ENCODE peak calls at places on chromosomes 4 and X, in five cellular contexts. One of them, this sample, is unnamed. For H3K4me1, the result is how much of the 10 kb centered on the place peaks cover.

GRCh38 chr4:25100156-25100555 is 60.1 kb downstream of the SEPSECS start:
- DNase-seq in right cardiac atrium: no peak
- DNase-seq in uterus: no peak
- DNase-seq in iPS DF 6.9: no peak
- DNase-seq in Peyer's patch: no peak
- DNase-seq in this sample: no peak

GRCh38 chrX:111662314-111662713 is 18.7 kb upstream of the ALG13 start:
- DNase-seq in right cardiac atrium: no peak
- DNase-seq in uterus: no peak
- DNase-seq in iPS DF 6.9: no peak
- DNase-seq in Peyer's patch: no peak
- DNase-seq in this sample: no peak

GRCh38 chr4:170127758-170128157 is 38.0 kb upstream of the AADAT start:
- DNase-seq in right cardiac atrium: no peak
- DNase-seq in uterus: no peak
- DNase-seq in iPS DF 6.9: no peak
- DNase-seq in Peyer's patch: no peak
- DNase-seq in this sample: no peak

GRCh38 chr4:8009097-8009496 is 69.4 kb upstream of the AFAP1 start:
- DNase-seq in right cardiac atrium: no peak
- DNase-seq in uterus: no peak
- DNase-seq in iPS DF 6.9: no peak
- DNase-seq in Peyer's patch: no peak
- DNase-seq in this sample: no peak

GRCh38 chr4:83054928-83055327 is 19.9 kb downstream of the COPS4 start:
- DNase-seq in right cardiac atrium: no peak
- DNase-seq in uterus: no peak
- DNase-seq in iPS DF 6.9: no peak
- DNase-seq in Peyer's patch: no peak
- DNase-seq in this sample: no peak

GRCh38 chr4:148962539-148963290 is 520.5 kb upstream of the NR3C2 start:
- DNase-seq in right cardiac atrium: no peak
- DNase-seq in uterus: no peak
- DNase-seq in iPS DF 6.9: no peak
- DNase-seq in Peyer's patch: no peak
- DNase-seq in this sample: no peak

GRCh38 chrX:13357925-13358324 is 38.1 kb upstream of the ATXN3L start:
- DNase-seq in right cardiac atrium: no peak
- DNase-seq in uterus: no peak
- DNase-seq in iPS DF 6.9: no peak
- DNase-seq in Peyer's patch: no peak
- DNase-seq in this sample: no peak

GRCh38 chr4:104631000-104631399 is 136.3 kb upstream of the CXXC4 start:
- DNase-seq in right cardiac atrium: no peak
- DNase-seq in uterus: no peak
- DNase-seq in iPS DF 6.9: no peak
- DNase-seq in Peyer's patch: no peak
- DNase-seq in this sample: no peak

GRCh38 chr4:81648576-81649272 is 177.0 kb upstream of the RASGEF1B start:
- DNase-seq in right cardiac atrium: no peak
- DNase-seq in uterus: no peak
- DNase-seq in iPS DF 6.9: no peak
- DNase-seq in Peyer's patch: peak
- DNase-seq in this sample: peak

GRCh38 chrX:85026170-85026569 is 22.5 kb downstream of the APOOL start:
- DNase-seq in right cardiac atrium: no peak
- DNase-seq in uterus: no peak
- DNase-seq in iPS DF 6.9: no peak
- DNase-seq in Peyer's patch: no peak
- DNase-seq in this sample: no peak

GRCh38 chr4:8912089-8912455 is 40.4 kb upstream of the HMX1 start:
- DNase-seq in right cardiac atrium: no peak
- DNase-seq in uterus: no peak
- DNase-seq in iPS DF 6.9: no peak
- DNase-seq in Peyer's patch: peak
- DNase-seq in this sample: no peak

GRCh38 chrX:133053854-133054565 is 42.9 kb downstream of the USP26 start:
- DNase-seq in right cardiac atrium: no peak
- DNase-seq in uterus: no peak
- DNase-seq in iPS DF 6.9: no peak
- DNase-seq in Peyer's patch: no peak
- DNase-seq in this sample: no peak

DNA sequence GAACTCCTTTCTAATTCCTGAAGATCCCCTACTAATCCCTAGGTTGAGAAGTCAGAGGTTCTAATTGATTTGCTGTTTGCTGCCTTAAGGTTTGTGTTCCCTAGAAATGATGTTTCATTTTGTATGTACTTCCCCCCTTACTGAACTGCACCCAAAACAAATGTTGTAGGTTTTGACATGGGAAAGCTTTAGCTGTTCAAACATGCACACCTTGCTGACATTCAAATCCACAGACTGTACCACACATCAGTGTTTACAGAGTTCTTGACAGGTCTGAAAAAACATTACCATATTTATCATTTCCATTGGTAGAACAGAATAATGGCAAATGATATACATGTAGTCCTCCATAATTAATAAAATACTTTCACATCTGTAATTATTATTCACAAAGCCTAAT is 18.2 kb downstream of the EGF start:
- DNase-seq in right cardiac atrium: no peak
- DNase-seq in uterus: no peak
- DNase-seq in iPS DF 6.9: no peak
- DNase-seq in Peyer's patch: no peak
- DNase-seq in this sample: no peak
- H3K4me1 ChIP-seq in right cardiac atrium: under half
- H3K4me1 ChIP-seq in uterus: under half
- H3K4me1 ChIP-seq in iPS DF 6.9: under half
- H3K4me1 ChIP-seq in Peyer's patch: under half
- H3K4me1 ChIP-seq in this sample: under half

GRCh38 chrX:53398216-53398615 is 24.2 kb downstream of the SMC1A start:
- DNase-seq in right cardiac atrium: no peak
- DNase-seq in uterus: no peak
- DNase-seq in iPS DF 6.9: no peak
- DNase-seq in Peyer's patch: no peak
- DNase-seq in this sample: no peak
- H3K27ac ChIP-seq in right cardiac atrium: no peak
- H3K27ac ChIP-seq in uterus: no peak
- H3K27ac ChIP-seq in iPS DF 6.9: no peak
- H3K27ac ChIP-seq in Peyer's patch: no peak
- H3K27ac ChIP-seq in this sample: no peak

GRCh38 chrX:24525455-24525854 is 60.4 kb downstream of the PDK3 start:
- DNase-seq in right cardiac atrium: no peak
- DNase-seq in uterus: no peak
- DNase-seq in iPS DF 6.9: no peak
- DNase-seq in Peyer's patch: no peak
- DNase-seq in this sample: no peak
- H3K4me1 ChIP-seq in right cardiac atrium: under half
- H3K4me1 ChIP-seq in uterus: under half
- H3K4me1 ChIP-seq in iPS DF 6.9: under half
- H3K4me1 ChIP-seq in Peyer's patch: under half
- H3K4me1 ChIP-seq in this sample: under half

GRCh38 chr4:3179126-3179706 is 69.7 kb upstream of the MSANTD1 start:
- DNase-seq in right cardiac atrium: no peak
- DNase-seq in uterus: no peak
- DNase-seq in iPS DF 6.9: no peak
- DNase-seq in Peyer's patch: no peak
- DNase-seq in this sample: no peak
- H3K27ac ChIP-seq in right cardiac atrium: no peak
- H3K27ac ChIP-seq in uterus: no peak
- H3K27ac ChIP-seq in iPS DF 6.9: no peak
- H3K27ac ChIP-seq in Peyer's patch: no peak
- H3K27ac ChIP-seq in this sample: no peak

DNA sequence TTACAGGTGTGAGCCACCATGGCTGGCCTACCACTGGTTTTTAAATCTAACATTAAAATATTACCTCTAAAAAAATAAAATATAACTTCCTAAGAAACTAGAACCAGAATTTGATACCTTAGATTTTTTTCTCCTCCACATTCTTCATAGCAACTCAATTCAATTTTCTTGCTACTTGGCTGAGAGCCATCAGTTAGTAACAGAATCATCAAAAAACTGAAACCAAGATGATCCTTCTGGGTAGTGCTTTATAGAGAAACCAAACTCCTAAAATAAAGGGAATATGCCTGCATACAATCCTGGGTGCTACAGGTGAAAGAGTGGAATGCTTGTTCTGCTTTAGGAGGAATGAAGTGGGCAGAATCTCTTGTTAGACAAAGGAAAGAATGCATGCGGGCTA is 64.4 kb downstream of the RPS3A start:
- DNase-seq in right cardiac atrium: no peak
- DNase-seq in uterus: no peak
- DNase-seq in iPS DF 6.9: no peak
- DNase-seq in Peyer's patch: no peak
- DNase-seq in this sample: no peak
- H3K4me1 ChIP-seq in right cardiac atrium: under half
- H3K4me1 ChIP-seq in uterus: under half
- H3K4me1 ChIP-seq in iPS DF 6.9: under half
- H3K4me1 ChIP-seq in Peyer's patch: under half
- H3K4me1 ChIP-seq in this sample: under half

GRCh38 chr4:183413562-183414200 is 30.8 kb upstream of the CDKN2AIP start:
- DNase-seq in right cardiac atrium: no peak
- DNase-seq in uterus: no peak
- DNase-seq in iPS DF 6.9: no peak
- DNase-seq in Peyer's patch: no peak
- DNase-seq in this sample: no peak
- H3K27ac ChIP-seq in right cardiac atrium: no peak
- H3K27ac ChIP-seq in uterus: no peak
- H3K27ac ChIP-seq in iPS DF 6.9: no peak
- H3K27ac ChIP-seq in Peyer's patch: no peak
- H3K27ac ChIP-seq in this sample: no peak

DNA sequence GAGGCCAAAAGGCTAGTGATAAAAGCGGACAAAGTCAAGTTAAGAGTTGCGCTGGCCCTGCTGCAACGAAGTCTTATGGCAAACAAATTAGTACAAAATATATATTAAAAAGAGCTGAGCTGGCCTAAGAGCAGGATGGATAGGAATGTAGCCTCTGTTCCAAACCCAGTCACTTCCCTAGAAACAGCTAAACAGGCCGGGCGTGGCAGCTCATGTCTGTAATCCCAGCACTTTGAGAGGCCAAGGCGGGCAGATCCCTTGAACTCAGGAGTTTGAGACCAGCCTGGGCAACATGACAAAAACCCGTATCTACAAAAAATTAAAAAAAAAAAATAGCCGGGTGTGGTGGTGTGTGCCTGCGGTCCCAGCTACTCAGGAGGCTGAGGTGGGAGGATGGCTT is 32.4 kb upstream of the UGDH start:
- DNase-seq in right cardiac atrium: peak
- DNase-seq in uterus: no peak
- DNase-seq in iPS DF 6.9: no peak
- DNase-seq in Peyer's patch: no peak
- DNase-seq in this sample: peak
- H3K4me1 ChIP-seq in right cardiac atrium: under half
- H3K4me1 ChIP-seq in uterus: under half
- H3K4me1 ChIP-seq in iPS DF 6.9: under half
- H3K4me1 ChIP-seq in Peyer's patch: under half
- H3K4me1 ChIP-seq in this sample: under half

DNA sequence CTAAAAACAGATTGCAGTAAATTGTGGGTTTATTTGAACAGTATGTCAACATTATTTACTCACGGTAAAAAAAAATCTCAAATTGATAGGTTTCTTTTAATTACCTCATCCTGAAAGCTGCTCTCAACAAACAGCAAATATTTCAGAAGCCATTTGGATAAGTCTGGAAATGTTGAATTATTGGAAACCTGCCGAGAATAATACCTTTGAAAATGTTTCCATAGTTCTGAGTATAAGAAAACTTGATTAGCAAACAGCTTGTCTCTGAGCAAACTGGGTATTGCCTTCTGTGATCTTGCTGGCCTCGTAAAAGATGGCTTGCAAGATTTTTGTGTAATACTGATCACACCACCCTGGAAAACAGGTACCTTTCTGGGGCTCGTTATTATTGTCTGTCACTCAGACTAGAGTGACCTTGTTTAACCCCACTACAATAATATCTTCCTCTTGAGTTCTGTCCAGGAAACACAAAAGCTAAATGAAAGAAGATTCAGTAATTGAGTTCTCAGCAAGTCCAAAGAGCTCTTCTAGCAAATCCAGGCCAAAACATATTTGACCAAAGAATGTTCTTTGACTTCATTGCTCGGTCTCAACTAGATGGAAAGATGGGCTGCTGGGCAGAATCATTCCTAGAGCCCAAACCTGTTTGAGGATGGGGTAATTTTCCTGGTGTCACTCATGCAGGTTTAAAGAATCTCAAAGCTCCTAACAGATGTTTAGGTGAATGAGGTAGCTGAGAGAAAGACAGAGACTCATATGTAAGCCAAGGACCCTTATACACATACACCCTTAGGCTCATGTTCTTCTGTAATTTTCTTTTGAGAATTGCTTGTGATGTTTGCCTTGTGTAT is 255.6 kb upstream of the JADE1 start:
- DNase-seq in right cardiac atrium: no peak
- DNase-seq in uterus: no peak
- DNase-seq in iPS DF 6.9: no peak
- DNase-seq in Peyer's patch: no peak
- DNase-seq in this sample: peak
- H3K27ac ChIP-seq in right cardiac atrium: peak
- H3K27ac ChIP-seq in uterus: peak
- H3K27ac ChIP-seq in iPS DF 6.9: no peak
- H3K27ac ChIP-seq in Peyer's patch: peak
- H3K27ac ChIP-seq in this sample: peak

This sample was measured in small intestine.